ENCODE peak calls at places on chromosomes 5 and 9, in six cellular contexts. D is tibial artery, M is GM12865, X is SJSA1, I is psoas muscle, B is neural progenitor cell. U is an unnamed sample.

GRCh38 chr5:91641730-91642350 is 258.7 kb upstream of the ARRDC3 start:
- DNase-seq in B (peak), X (no peak), I (no peak), M (peak), D (no peak), U (no peak)

GRCh38 chr9:19828586-19828985 is 39.7 kb upstream of the SLC24A2 start:
- DNase-seq in M (no peak), I (no peak), B (no peak), X (no peak), D (no peak), U (no peak)

GRCh38 chr9:128007566-128008138 is 26.9 kb upstream of the EEIG1 start:
- DNase-seq in I (peak), D (peak), X (no peak), B (no peak), M (peak), U (peak)

GRCh38 chr9:20286969-20287368 is 335.3 kb downstream of the MLLT3 start:
- DNase-seq in B (no peak), D (no peak), M (no peak), X (no peak), I (no peak), U (no peak)

GRCh38 chr5:79729686-79730085 is 40.0 kb downstream of the CMYA5 start:
- DNase-seq in X (no peak), B (no peak), I (no peak), D (no peak), M (no peak), U (no peak)

GRCh38 chr5:55304584-55304983 is 2.9 kb downstream of the DHX29 start:
- DNase-seq in M (no peak), X (no peak), B (no peak), I (no peak), D (no peak), U (no peak)

GRCh38 chr9:93127395-93127911 is 6.6 kb downstream of the NINJ1 start:
- DNase-seq in I (no peak), D (peak), X (no peak), M (no peak), B (no peak), U (no peak)

GRCh38 chr5:170411100-170411499 is 21.9 kb upstream of the KCNMB1 start:
- DNase-seq in I (no peak), M (peak), X (no peak), B (no peak), D (no peak), U (no peak)

GRCh38 chr9:107712390-107712789 is 222.8 kb upstream of the KLF4 start:
- DNase-seq in X (no peak), D (no peak), B (no peak), I (no peak), M (peak), U (peak)

GRCh38 chr5:94751456-94751855 is 133.0 kb downstream of the SLF1 start:
- DNase-seq in M (no peak), I (no peak), X (no peak), B (peak), D (no peak), U (no peak)

GRCh38 chr5:151328734-151329133 is 18.6 kb downstream of the SLC36A2 start:
- DNase-seq in I (no peak), B (no peak), M (peak), D (no peak), X (no peak), U (no peak)

DNA sequence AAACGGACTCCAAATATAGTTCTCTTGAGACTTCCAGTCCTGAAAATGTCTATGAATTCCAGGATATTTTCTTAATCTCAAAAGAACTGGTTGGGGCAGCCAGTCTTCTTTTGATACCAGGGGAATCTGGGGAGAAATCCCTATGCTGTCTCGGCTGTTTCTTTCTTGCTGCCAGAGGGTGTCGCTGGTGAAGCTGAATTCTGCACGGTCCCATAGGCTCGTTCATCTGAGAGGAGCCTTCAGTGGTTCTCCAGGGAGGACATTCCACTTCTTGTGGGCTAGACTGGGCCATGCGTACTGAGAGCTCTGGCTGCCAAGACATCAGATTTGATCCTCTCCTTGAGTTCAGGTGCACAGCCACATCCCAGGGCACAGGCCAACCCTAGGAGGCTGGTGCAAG is 155.0 kb upstream of the CLINT1 start:
- DNase-seq in I (no peak), D (no peak), X (no peak), B (peak), M (peak), U (no peak)
- H3K4me3 ChIP-seq in I (no peak), D (no peak), X (no peak), B (no peak), M (no peak), U (no peak)

GRCh38 chr9:105296889-105297288 is 52.4 kb downstream of the SLC44A1 start:
- DNase-seq in I (no peak), D (no peak), X (no peak), M (no peak), B (peak), U (peak)
- H3K4me3 ChIP-seq in I (no peak), D (no peak), X (no peak), M (no peak), B (no peak), U (no peak)

DNA sequence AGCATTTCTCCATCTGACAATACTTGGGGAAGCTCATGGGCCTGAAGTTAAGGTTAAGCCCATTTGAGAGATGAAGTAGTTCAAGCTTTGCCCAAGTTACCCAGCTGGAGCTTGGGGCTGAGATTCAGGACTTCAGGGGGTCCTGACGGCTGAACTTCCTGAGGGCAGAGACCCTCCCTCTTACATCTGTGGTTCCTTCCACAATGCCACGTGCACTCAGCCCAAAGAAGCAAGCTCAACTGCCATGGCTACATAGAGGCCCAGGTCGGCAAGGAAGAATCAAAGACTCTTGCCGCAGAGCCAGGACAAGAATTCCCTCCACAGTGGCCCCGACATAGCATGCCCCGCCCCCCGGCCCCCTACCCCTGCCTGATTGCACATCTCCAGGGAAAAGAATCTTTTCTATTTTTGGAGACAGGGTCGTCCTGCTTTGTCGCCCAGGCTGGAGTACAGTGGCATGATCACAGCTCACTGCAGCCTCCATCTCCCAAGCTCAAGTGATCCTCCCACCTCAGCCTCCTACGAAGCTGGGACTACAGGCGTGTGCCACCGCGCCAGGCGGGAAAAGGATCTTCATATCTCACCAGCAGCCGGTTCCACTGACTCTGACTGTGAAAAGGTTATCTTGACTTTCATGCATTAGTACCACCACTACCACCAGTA is 9.2 kb downstream of the PHF19 start:
- DNase-seq in I (no peak), B (no peak), D (peak), X (no peak), M (no peak), U (no peak)
- H3K4me3 ChIP-seq in I (peak), B (peak), D (peak), X (no peak), M (peak), U (peak)

GRCh38 chr5:175520321-175520720 is 42.0 kb downstream of the SFXN1 start:
- DNase-seq in B (no peak), D (no peak), I (no peak), M (no peak), X (peak), U (no peak)

GRCh38 chr5:175519006-175519405 is 40.6 kb downstream of the SFXN1 start:
- DNase-seq in X (no peak), I (no peak), M (no peak), D (no peak), B (no peak), U (no peak)

GRCh38 chr5:175521313-175521833 is 43.0 kb downstream of the SFXN1 start:
- DNase-seq in X (peak), M (no peak), B (no peak), D (no peak), I (no peak), U (no peak)

GRCh38 chr5:175523292-175523691 is 44.9 kb downstream of the SFXN1 start:
- DNase-seq in X (no peak), D (no peak), I (no peak), B (no peak), M (no peak), U (no peak)

GRCh38 chr5:175520873-175521272 is 42.5 kb downstream of the SFXN1 start:
- DNase-seq in X (no peak), I (no peak), D (no peak), B (no peak), M (no peak), U (no peak)
- H3K4me3 ChIP-seq in X (no peak), I (no peak), D (no peak), B (no peak), M (no peak), U (no peak)

GRCh38 chr9:91078041-91078441 is 276.4 kb downstream of the SYK start:
- DNase-seq in B (no peak), M (no peak), I (no peak), D (no peak), X (no peak), U (no peak)
- H3K4me3 ChIP-seq in B (no peak), M (no peak), I (no peak), D (no peak), X (no peak), U (no peak)

GRCh38 chr9:123361086-123361730 is 5.2 kb downstream of the CRB2 start:
- DNase-seq in B (no peak), I (no peak), M (no peak), X (no peak), D (no peak), U (no peak)
- H3K4me3 ChIP-seq in B (peak), I (no peak), M (no peak), X (no peak), D (no peak), U (no peak)

GRCh38 chr5:72599519-72600400 is 92.5 kb upstream of the ZNF366 start:
- DNase-seq in D (no peak), X (peak), M (no peak), B (no peak), I (no peak), U (no peak)
- H3K4me3 ChIP-seq in D (no peak), X (no peak), M (no peak), B (no peak), I (no peak), U (no peak)

DNA sequence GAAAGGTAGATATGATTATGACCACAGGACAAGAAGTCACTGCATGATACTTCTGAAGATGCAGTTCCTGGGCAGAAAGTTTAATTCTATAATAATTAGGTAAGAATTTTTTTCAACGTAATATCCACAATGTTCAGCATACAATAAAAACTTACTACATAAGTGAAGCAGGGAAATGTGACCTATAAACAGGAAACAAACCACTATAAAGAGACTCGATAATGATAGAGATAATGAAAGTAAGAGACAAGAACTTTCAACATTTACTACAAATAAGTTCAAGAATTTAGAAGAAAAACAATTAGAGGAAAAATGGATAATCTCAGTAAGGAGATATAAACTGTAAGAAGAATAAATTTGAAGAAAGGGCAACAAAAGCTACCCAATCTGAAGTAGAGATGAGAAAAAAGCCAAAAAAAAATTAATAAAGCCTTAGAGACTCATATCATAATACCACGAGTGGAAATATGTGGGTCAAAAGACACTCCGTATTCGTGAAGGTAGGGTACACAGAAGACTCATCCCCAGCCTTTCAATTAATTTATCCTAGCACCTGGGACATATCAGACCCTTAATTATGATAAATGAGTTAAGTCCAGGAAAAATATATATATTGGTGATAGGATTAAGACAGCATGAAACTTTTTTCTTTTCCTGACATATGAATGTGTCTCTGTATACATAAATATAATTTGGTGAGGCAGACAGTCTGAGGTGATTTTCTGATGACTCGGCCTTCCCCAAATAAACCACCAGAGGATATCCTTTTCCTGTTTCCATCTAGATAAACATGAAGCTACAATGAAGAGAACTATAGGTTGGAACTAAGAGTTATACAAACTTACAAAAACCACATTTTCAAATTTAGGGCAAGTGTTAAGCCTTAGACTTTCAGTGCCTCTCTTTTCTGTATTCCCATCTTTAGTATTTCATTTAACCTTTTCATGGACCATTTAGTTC is 120.4 kb downstream of the RAPGEF6 start:
- DNase-seq in B (no peak), M (peak), D (no peak), X (no peak), I (no peak), U (no peak)
- H3K4me3 ChIP-seq in B (no peak), M (peak), D (no peak), X (no peak), I (peak), U (no peak)

DNA sequence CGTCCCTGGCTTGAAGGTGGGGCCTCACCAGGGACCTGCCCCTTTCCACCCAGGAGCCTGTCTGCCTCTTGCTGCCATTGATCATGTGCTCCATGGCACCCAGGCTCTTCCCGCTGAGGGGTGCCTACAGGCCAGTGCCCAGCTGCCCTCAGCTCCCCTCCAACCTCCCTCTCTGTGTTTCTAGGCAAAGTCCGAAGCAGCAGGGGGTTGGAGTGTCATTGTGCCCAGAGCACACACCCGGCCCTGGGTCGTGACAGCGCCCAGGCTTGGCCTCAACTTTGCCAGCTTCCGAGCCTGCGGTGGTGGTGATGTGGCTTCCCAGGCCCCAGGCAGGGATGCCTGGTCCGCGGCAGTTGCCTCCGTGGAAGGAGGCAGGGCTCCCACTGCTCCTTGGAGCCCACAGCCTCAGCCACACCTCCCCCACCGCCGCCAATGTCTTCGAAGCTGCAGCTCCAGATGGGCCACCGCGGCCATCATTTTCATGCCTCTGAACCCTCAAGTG is 52.4 kb downstream of the GTF3C4 start:
- DNase-seq in I (no peak), B (no peak), X (no peak), D (peak), M (no peak), U (no peak)
- H3K4me3 ChIP-seq in I (no peak), B (no peak), X (no peak), D (no peak), M (no peak), U (no peak)

DNA sequence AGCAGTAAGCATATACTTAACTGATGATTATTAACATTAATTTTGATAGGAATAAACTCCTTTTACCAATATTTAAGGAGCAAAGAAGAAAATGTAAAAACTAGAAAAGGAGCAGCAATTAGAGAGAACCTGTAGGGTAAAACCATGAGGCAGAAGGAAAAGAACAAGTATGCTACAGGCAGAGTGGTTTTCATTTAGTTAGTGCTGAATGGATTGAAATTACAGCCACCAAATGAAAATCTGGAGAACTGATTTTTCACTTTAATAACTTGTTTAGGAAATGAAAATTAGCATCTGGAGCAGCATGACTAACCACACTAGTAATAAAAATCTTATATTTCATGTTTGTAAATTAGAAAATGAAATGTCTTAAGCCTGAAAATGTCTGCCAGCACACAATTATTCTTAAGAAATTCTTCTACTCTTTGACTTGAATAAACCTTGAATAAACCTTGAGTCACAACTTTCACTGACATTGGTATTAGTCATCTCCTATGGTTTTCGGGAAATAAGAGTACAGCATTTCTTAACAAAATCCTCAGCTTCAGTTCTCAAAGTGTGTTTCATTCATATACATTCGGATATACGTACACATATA is 1504.9 kb upstream of the C9orf72 start:
- DNase-seq in D (no peak), X (no peak), I (no peak), M (no peak), B (no peak), U (peak)
- H3K4me3 ChIP-seq in D (no peak), X (no peak), I (no peak), M (no peak), B (no peak), U (no peak)

U was measured in epithelial cell of proximal tubule.